ENCODE peak calls at places on chromosomes 16 and 17, in nine cellular contexts. D is nephron progenitor cell; H is stimulated activated CD4-positive, alpha-beta T cell treated with anti-CD3 and anti-CD28 coated beads, Interleukin-1b, Interleukin-23, amount 100 ng/mL, for 24 hours; Y is stimulated activated naive CD8-positive, alpha-beta T cell treated with anti-CD3 and anti-CD28 coated beads, Interleukin-15, Interleukin-2, amounts not matched to agents 100 U/mL and 50 U/mL, for 24 hours; I is pancreas; Q is astrocyte of the cerebellum; L is ELR; N is stimulated activated CD8-positive, alpha-beta memory T cell treated with anti-CD3 and anti-CD28 coated beads, Interleukin-2, amount 100 ng/mL, for 1 hour; A is A172. B is an unnamed sample.

GRCh38 chr17:71003736-71004135 is 834.4 kb downstream of the KCNJ2 start:
- DNase-seq in A (no peak), D (no peak), H (no peak), L (no peak), N (no peak), I (no peak), Y (no peak), Q (no peak), B (no peak)

GRCh38 chr17:1021147-1021546 is 24.2 kb downstream of the TIMM22 start:
- DNase-seq in H (no peak), D (no peak), Y (no peak), Q (no peak), A (no peak), L (no peak), N (no peak), I (no peak), B (no peak)

GRCh38 chr16:10992112-10992511 is 47.7 kb downstream of the CLEC16A start:
- DNase-seq in Y (no peak), A (peak), D (no peak), I (no peak), Q (peak), N (no peak), L (peak), H (no peak), B (no peak)

GRCh38 chr16:87931504-87931903 is 4.8 kb downstream of the CA5A start:
- DNase-seq in I (no peak), Q (peak), Y (no peak), N (no peak), D (no peak), H (no peak), L (no peak), A (peak), B (no peak)

GRCh38 chr16:24539295-24539849 is at the start of gene RBBP6:
- DNase-seq in A (peak), I (peak), Q (peak), Y (peak), L (peak), N (peak), D (peak), H (peak), B (peak)

GRCh38 chr17:1755252-1755992 is 6.4 kb upstream of the SERPINF1 start:
- DNase-seq in A (no peak), L (no peak), I (no peak), Q (no peak), Y (no peak), D (no peak), N (no peak), H (no peak), B (no peak)

GRCh38 chr16:67345401-67345800 is 18.8 kb downstream of the LRRC36 start:
- DNase-seq in N (no peak), Q (no peak), I (no peak), H (no peak), A (no peak), Y (no peak), D (no peak), L (no peak), B (peak)

GRCh38 chr17:2222901-2223616 is 80.5 kb downstream of the SMG6 start:
- DNase-seq in L (peak), N (peak), A (peak), Y (peak), H (no peak), D (no peak), I (peak), Q (no peak), B (peak)

GRCh38 chr16:75085556-75085955 is 31.0 kb downstream of the LDHD start:
- DNase-seq in D (no peak), Q (no peak), Y (no peak), N (no peak), I (no peak), L (no peak), H (no peak), A (no peak), B (no peak)